ENCODE peak calls at places on chromosome 20, in four cellular contexts. V, A, C and O are unnamed samples.

GRCh38 chr20:20824924-20825584 is 112.6 kb upstream of the RALGAPA2 start:
- DNase-seq in C (peak), V (peak), A (peak), O (peak)

GRCh38 chr20:23161244-23161875 is 75.2 kb upstream of the CD93 start:
- DNase-seq in A (no peak), V (peak), C (no peak), O (no peak)

GRCh38 chr20:49945306-49945700 is 9.1 kb downstream of the RNF114 start:
- DNase-seq in V (no peak), A (no peak), C (no peak), O (no peak)

GRCh38 chr20:21511485-21511849 is 2.4 kb downstream of the NKX2-2 start:
- DNase-seq in C (no peak), A (no peak), V (no peak), O (no peak)

GRCh38 chr20:31652917-31653385 is 15.2 kb downstream of the COX4I2 start:
- DNase-seq in A (no peak), V (no peak), C (no peak), O (no peak)

GRCh38 chr20:49510562-49511117 is 28.2 kb upstream of the KCNB1 start:
- DNase-seq in C (no peak), A (no peak), V (no peak), O (no peak)

GRCh38 chr20:47708953-47709833 is 76.1 kb downstream of the SULF2 start:
- DNase-seq in A (no peak), C (peak), V (no peak), O (no peak)

GRCh38 chr20:62734881-62735280 is 26.2 kb downstream of the NTSR1 start:
- DNase-seq in A (no peak), V (no peak), C (no peak), O (no peak)

GRCh38 chr20:48818481-48818987 is 9.3 kb downstream of the PREX1 start:
- DNase-seq in C (no peak), V (no peak), A (peak), O (no peak)

GRCh38 chr20:8007490-8007889 is 12.1 kb downstream of the TMX4 start:
- DNase-seq in A (no peak), V (no peak), C (no peak), O (no peak)

GRCh38 chr20:44389871-44390270 is 34.4 kb downstream of the HNF4A start:
- DNase-seq in A (no peak), V (no peak), C (no peak), O (no peak)

GRCh38 chr20:60085551-60086132 is 127.4 kb downstream of the CDH26 start:
- DNase-seq in V (peak), C (no peak), A (no peak), O (no peak)

GRCh38 chr20:6026051-6026450 is 27.8 kb downstream of the LRRN4 start:
- DNase-seq in C (no peak), A (no peak), V (no peak), O (no peak)

GRCh38 chr20:38870733-38871559 is 55.3 kb upstream of the FAM83D start:
- DNase-seq in V (no peak), A (no peak), C (no peak), O (no peak)

GRCh38 chr20:7195704-7196103 is 428.2 kb downstream of the BMP2 start:
- DNase-seq in V (no peak), A (no peak), C (no peak), O (no peak)

GRCh38 chr20:4299773-4300172 is 284.4 kb upstream of the RNF24 start:
- DNase-seq in C (no peak), A (no peak), V (no peak), O (no peak)

GRCh38 chr20:37990571-37991151 is 42.6 kb downstream of the TTI1 start:
- DNase-seq in C (peak), A (peak), V (no peak), O (no peak)

GRCh38 chr20:32562495-32562911 is 22.6 kb downstream of the NOL4L start:
- DNase-seq in C (peak), V (no peak), A (no peak), O (peak)

GRCh38 chr20:34536798-34537394 is 20.7 kb downstream of the DYNLRB1 start:
- DNase-seq in C (peak), V (peak), A (no peak), O (peak)

DNA sequence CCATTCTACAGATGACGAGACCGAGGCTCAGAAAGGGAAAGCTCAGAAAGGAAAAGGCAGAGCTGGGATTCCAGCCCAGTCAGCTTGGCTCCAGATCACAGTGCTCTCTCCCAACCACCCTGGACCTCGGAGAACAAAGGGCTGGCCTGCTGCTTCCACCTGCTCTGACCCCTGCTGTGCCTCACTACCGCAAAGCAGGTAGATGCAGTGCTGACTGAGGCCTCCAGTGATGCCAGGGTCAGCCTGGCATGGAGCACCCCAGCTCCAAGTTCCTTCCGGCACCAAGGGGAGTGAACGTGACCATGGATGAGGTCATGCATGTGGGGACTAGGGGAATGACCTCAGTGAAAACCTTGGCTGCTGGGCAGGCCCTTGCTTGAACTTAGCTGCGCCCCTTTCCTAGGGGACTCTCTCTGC is 20.7 kb upstream of the TLDC2 start:
- DNase-seq in V (no peak), C (no peak), A (no peak), O (no peak)
- TF ChIP-seq HDAC6 in V (no peak), C (no peak), A (no peak), O (no peak)

GRCh38 chr20:59046862-59047261 is 4.3 kb upstream of the PRELID3B start:
- DNase-seq in C (no peak), V (no peak), A (no peak), O (no peak)

GRCh38 chr20:59051666-59052065 is 9.1 kb upstream of the PRELID3B start:
- DNase-seq in V (no peak), C (no peak), A (no peak), O (no peak)

GRCh38 chr20:59048681-59049030 is 6.1 kb upstream of the PRELID3B start:
- DNase-seq in C (no peak), A (no peak), V (no peak), O (no peak)

GRCh38 chr20:59047938-59048680 is 5.5 kb upstream of the PRELID3B start:
- DNase-seq in V (peak), A (no peak), C (peak), O (no peak)

GRCh38 chr20:59050437-59050836 is 7.9 kb upstream of the PRELID3B start:
- DNase-seq in C (no peak), A (no peak), V (no peak), O (no peak)
- TF ChIP-seq HDAC6 in C (no peak), A (no peak), V (no peak), O (no peak)

DNA sequence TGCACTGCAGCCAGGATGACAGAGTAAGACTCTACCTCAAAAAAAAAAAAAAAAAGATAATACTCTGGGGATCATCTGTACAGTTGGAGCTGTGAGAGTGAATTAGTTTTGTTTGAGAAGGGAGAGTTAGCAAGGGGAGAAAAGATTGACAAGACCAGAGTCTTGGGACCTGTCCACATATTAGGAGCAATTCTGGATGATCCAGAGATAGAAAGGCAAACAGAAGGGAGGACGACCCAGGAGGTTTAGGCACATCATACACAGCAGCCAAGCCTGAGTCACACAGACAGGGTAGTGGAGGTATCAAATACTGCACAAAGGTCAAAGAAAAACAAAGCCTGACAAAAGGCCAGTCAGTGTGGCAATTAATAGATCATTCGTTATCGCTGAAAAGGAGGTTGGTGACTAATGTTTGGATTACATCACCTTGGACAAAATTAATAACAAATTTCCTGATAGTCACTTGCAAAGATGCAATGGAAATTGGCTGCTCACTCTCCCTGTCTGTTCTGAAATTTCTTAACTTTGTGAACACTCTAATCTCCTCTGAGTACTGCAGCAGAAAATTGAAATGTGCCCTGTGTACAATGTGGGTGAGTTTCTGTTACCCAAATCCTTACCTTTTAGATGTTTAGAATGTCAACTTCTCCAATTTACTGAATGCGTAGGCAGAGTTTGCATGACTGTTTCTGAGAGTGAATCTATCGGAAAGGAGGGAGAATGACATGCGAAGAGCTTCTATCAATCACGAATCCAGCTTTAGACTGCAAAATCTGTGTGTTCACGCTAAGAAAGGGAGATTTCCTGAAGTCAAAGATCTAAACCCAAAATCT is 105.4 kb downstream of the TSHZ2 start:
- DNase-seq in A (no peak), C (peak), V (no peak), O (no peak)
- TF ChIP-seq HDAC6 in A (no peak), C (no peak), V (no peak), O (no peak)

GRCh38 chr20:63962426-63963347 is 6.5 kb upstream of the UCKL1 start:
- DNase-seq in C (no peak), V (no peak), A (no peak), O (no peak)

GRCh38 chr20:63963348-63963741 is 6.4 kb downstream of the ZNF512B start:
- DNase-seq in V (no peak), C (no peak), A (no peak), O (no peak)

GRCh38 chr20:63959699-63960075 is 3.5 kb upstream of the UCKL1 start:
- DNase-seq in C (no peak), V (no peak), A (no peak), O (no peak)

GRCh38 chr20:63963784-63964301 is 5.9 kb downstream of the ZNF512B start:
- DNase-seq in V (no peak), C (no peak), A (no peak), O (no peak)

GRCh38 chr20:63961664-63962425 is 5.6 kb upstream of the UCKL1 start:
- DNase-seq in A (no peak), V (no peak), C (no peak), O (no peak)
- TF ChIP-seq HDAC6 in A (no peak), V (no peak), C (no peak), O (no peak)

GRCh38 chr20:42152570-42152969 is 534.4 kb upstream of the CHD6 start:
- DNase-seq in A (no peak), V (no peak), C (no peak), O (no peak)

GRCh38 chr20:42155586-42155985 is 537.4 kb upstream of the CHD6 start:
- DNase-seq in C (no peak), V (no peak), A (no peak), O (no peak)

DNA sequence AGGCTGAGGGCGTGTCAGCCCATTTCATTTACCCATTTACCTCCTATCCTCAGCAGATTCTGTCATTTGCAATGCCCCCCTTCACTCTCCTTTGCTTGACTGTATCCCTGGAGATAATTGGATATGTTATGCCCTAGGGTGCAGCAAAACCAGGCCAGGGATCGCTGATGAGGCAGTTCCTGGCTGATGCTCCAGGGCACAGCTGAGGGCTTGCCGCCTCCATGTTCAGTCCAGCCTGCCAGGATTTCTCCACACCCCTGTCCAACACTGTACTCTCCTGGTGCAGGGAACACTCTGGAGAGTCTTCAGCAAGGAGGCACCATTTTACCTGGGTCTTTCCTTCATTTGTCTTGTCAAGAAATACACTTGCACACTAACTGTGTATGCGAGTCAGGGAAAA is 532.1 kb upstream of the CHD6 start:
- DNase-seq in V (no peak), C (no peak), A (no peak), O (no peak)
- TF ChIP-seq HDAC6 in V (no peak), C (no peak), A (no peak), O (no peak)

DNA sequence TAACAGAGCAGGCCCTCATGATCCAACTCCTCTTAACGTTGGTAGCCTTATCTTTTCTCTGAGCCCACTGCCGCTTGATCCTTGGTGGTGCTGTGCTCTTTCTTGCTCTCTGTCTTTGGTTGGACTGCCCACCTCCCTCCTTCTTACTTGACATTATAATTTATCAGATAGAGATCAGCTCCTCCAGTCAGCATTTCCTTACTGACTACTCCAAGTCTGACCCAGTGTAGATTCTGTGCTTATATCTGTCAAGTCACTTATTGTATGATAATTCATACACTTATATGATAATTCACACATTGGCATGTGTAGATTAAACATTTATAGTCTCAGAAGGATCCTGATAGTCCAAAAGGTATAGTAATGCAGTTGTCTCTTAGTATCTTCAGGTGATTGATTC is 18.1 kb downstream of the PTPRA start:
- DNase-seq in C (no peak), A (no peak), V (no peak), O (no peak)
- TF ChIP-seq HDAC6 in C (no peak), A (no peak), V (no peak), O (no peak)

GRCh38 chr20:51386586-51386985 is 155.9 kb downstream of the NFATC2 start:
- DNase-seq in A (no peak), V (no peak), C (no peak), O (no peak)

GRCh38 chr20:51388227-51388626 is 154.3 kb downstream of the NFATC2 start:
- DNase-seq in A (no peak), V (no peak), C (no peak), O (no peak)

GRCh38 chr20:51388756-51389542 is 153.6 kb downstream of the NFATC2 start:
- DNase-seq in A (no peak), V (no peak), C (no peak), O (no peak)

GRCh38 chr20:51385941-51386530 is 156.5 kb downstream of the NFATC2 start:
- DNase-seq in A (no peak), C (peak), V (peak), O (no peak)

DNA sequence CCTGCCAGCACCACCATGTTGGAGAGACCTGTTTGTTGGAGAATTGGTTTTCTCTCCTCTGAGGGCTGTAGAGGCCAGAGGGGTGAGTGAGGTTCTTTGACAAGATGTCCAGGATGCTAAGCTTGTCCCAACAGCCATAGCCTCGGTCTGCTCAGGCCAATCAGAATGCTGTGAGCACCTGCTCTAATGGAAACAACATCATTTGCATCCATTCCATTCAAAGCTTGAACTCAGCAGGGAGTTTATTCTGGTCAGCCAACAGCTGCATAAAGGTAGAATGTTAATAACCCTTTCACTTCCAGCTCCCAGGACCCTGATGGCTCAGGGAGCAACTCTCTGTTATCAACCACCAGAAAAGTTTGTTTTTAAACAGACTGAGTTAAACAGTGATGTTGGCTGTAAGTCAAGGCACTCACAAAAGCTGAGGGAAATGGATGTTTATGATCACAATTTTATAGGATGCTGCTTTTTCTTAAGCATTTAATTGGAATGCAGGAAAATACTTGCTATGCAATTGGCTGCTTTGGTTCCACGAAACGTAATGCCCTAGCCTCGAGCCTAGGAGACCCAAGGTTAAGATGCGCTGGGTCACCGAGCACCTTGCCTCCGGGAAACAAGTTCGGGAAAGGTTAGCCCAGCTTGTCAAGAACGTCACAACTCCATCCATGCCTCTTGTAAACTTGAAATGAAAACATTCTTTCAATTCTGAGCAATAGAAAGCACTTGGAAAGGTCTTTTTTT is 155.2 kb downstream of the NFATC2 start:
- DNase-seq in A (no peak), C (no peak), V (no peak), O (peak)
- TF ChIP-seq HDAC6 in A (no peak), C (no peak), V (no peak), O (no peak)

GRCh38 chr20:17520583-17520982 is 10.6 kb downstream of the BFSP1 start:
- DNase-seq in C (no peak), A (no peak), V (no peak), O (no peak)
- TF ChIP-seq HDAC6 in C (no peak), A (no peak), V (no peak), O (no peak)

DNA sequence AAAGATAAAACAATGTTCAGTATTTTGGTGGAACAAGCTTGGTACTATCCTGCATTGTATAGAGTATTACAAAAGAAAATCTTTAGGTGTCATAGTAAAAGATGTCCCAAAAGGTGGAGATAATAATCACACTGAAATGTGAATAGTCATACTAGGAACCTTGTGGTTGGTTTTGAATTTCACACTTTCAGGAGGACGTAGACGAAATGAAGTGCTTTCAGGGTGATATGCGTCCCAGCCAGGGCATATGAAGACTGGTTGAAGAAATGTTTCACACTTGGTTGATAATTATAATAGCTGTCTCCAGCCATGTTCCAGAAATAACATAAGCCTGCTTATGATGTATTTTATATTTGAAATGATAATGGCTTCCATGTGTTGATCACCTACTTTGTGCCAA is 60.4 kb downstream of the SCAND1 start:
- DNase-seq in C (no peak), A (peak), V (no peak), O (no peak)
- TF ChIP-seq HDAC6 in C (no peak), A (no peak), V (no peak), O (no peak)